ENCODE peak calls at places on chromosomes 3 and 15, in six cellular contexts. D, J, Y, Z, A and R are unnamed samples.

GRCh38 chr3:185112186-185112585 is 40.7 kb downstream of the C3orf70 start:
- DNase-seq in Y (no peak), A (no peak), D (no peak), Z (no peak), J (no peak), R (no peak)

GRCh38 chr3:98730338-98730737 is 32.8 kb upstream of the ST3GAL6 start:
- DNase-seq in Z (no peak), J (no peak), Y (no peak), D (no peak), A (no peak), R (no peak)

GRCh38 chr15:70722266-70723123 is 40.9 kb downstream of the UACA start:
- DNase-seq in D (peak; percentile 61), Y (no peak), J (no peak), A (no peak), Z (no peak), R (no peak)

GRCh38 chr15:77568960-77569646 is 63.6 kb downstream of the LINGO1 start:
- DNase-seq in D (no peak), J (no peak), A (no peak), Z (no peak), Y (no peak), R (no peak)

GRCh38 chr15:83449928-83450501 is 2.9 kb downstream of the SH3GL3 start:
- DNase-seq in J (no peak), A (no peak), Z (no peak), D (no peak), Y (no peak), R (no peak)

GRCh38 chr3:14329116-14329830 is 73.1 kb upstream of the SLC6A6 start:
- DNase-seq in J (no peak), A (no peak), D (no peak), Z (no peak), Y (peak; percentile 31), R (no peak)

GRCh38 chr3:192957441-192957951 is 39.8 kb upstream of the MB21D2 start:
- DNase-seq in J (no peak), Z (peak; percentile 78), Y (no peak), A (peak; percentile 46), D (no peak), R (peak; percentile 2)

GRCh38 chr3:106825962-106826605 is 551.2 kb upstream of the CCDC54 start:
- DNase-seq in Y (no peak), Z (no peak), D (no peak), J (no peak), A (no peak), R (no peak)

GRCh38 chr15:60672400-60672799 is 193.5 kb upstream of the ICE2 start:
- DNase-seq in Y (no peak), Z (no peak), A (no peak), D (no peak), J (no peak), R (no peak)

GRCh38 chr3:106114220-106114619 is 245.4 kb upstream of the CBLB start:
- DNase-seq in A (no peak), D (no peak), Y (no peak), J (no peak), Z (no peak), R (no peak)

DNA sequence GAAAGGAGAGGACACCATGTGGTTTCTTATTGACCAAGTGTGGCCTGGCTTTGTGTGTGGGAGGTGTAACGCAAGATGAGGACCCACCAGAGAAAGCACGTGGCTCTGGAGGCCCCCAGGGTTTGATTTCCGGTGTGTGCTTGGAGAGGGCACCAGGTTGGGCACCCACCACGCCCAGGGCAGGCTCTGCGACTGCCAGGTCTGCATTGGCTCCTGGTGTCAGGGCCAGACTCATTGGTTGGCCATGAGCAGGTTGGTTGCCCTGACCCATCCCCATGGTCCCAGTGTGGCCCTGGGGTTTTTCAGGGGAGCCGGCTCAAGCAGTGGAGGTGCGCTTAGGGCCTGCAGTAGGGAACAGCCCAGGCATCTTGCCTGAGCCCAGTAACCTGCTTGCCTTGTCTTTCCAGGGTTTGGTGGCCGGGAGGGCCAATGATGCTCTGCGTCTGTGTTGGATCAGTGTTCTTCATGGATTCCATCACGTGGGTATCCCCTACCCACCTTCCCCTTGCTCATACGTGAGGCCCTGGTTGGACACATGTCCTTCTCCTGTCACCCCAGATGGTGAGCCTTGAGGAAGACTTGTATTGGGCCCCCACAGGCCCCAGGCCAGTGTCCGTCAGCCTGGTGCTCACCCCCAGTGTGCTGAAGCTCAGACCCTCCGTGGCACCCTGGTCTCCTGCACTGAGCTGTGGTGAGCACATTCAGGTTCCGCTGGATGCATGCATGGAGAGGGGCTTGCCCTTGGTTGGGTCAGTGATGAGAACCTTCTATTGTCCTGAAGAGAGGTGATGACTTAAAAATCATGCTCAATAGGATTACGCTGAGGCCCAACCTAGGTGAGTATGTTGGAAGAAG is 193.9 kb downstream of the UBE3A start:
- DNase-seq in A (peak; percentile 9), Y (peak; percentile 56), J (no peak), D (no peak), Z (peak; percentile 46), R (no peak)
- H3K9me3 ChIP-seq in A (peaks cover 80% of the 10 kb centered on the region), Y (no peaks in the 10 kb centered on the region), J (peaks cover 94% of the 10 kb centered on the region), D (no peaks in the 10 kb centered on the region), Z (no peaks in the 10 kb centered on the region), R (peaks cover 3% of the 10 kb centered on the region)

DNA sequence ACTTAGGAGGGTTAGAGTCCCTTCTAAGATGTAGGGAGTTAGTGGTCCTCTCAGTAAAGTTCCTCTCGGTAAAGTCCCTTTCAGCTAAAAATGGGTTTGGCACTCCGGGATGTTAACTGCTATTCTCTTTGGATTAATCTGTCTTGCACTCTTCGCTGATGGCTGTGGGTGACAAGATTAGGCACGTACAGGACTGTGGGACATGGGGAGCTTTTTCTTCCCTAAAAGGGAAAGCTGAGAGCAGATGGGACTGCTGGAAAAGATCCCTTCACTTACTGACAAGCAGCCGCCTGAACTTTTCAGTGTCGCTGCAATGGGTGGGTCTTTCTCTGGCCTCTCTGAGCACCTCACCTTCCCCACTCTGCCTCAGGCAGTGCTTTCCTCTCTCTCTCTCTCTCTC is 16.4 kb upstream of the HHATL start:
- DNase-seq in J (no peak), A (no peak), Y (no peak), Z (no peak), D (no peak), R (no peak)
- H3K27ac ChIP-seq in J (no peak overlapping the region), A (no peak overlapping the region), Y (no peak overlapping the region), Z (no peak overlapping the region), D (no peak overlapping the region), R (no peak overlapping the region)

GRCh38 chr3:188915137-188915536 is 256.6 kb upstream of the TPRG1 start:
- DNase-seq in Y (no peak), J (no peak), A (no peak), D (no peak), Z (no peak), R (no peak)
- H3K4me3 ChIP-seq in Y (no peak overlapping the region), J (no peak overlapping the region), A (no peak overlapping the region), D (no peak overlapping the region), Z (no peak overlapping the region), R (no peak overlapping the region)

GRCh38 chr3:58567251-58567515 is 10.0 kb downstream of the FAM107A start:
- DNase-seq in Y (no peak), Z (no peak), J (no peak), D (no peak), A (no peak), R (no peak)
- H3K9me3 ChIP-seq in Y (no peaks in the 10 kb centered on the region), Z (no peaks in the 10 kb centered on the region), J (no peaks in the 10 kb centered on the region), D (no peaks in the 10 kb centered on the region), A (no peaks in the 10 kb centered on the region), R (no peaks in the 10 kb centered on the region)

GRCh38 chr3:46100812-46101211 is 73.5 kb upstream of the XCR1 start:
- DNase-seq in Z (peak; percentile 70), D (no peak), Y (no peak), A (peak; percentile 43), J (no peak), R (no peak)
- H3K27ac ChIP-seq in Z (no peak overlapping the region), D (no peak overlapping the region), Y (peak overlapping the region; percentile 88), A (no peak overlapping the region), J (no peak overlapping the region), R (no peak overlapping the region)

GRCh38 chr3:169363318-169363717 is 300.2 kb downstream of the MECOM start:
- DNase-seq in J (no peak), Z (no peak), A (no peak), D (no peak), Y (no peak), R (no peak)
- H3K4me3 ChIP-seq in J (no peak overlapping the region), Z (no peak overlapping the region), A (no peak overlapping the region), D (no peak overlapping the region), Y (no peak overlapping the region), R (no peak overlapping the region)

DNA sequence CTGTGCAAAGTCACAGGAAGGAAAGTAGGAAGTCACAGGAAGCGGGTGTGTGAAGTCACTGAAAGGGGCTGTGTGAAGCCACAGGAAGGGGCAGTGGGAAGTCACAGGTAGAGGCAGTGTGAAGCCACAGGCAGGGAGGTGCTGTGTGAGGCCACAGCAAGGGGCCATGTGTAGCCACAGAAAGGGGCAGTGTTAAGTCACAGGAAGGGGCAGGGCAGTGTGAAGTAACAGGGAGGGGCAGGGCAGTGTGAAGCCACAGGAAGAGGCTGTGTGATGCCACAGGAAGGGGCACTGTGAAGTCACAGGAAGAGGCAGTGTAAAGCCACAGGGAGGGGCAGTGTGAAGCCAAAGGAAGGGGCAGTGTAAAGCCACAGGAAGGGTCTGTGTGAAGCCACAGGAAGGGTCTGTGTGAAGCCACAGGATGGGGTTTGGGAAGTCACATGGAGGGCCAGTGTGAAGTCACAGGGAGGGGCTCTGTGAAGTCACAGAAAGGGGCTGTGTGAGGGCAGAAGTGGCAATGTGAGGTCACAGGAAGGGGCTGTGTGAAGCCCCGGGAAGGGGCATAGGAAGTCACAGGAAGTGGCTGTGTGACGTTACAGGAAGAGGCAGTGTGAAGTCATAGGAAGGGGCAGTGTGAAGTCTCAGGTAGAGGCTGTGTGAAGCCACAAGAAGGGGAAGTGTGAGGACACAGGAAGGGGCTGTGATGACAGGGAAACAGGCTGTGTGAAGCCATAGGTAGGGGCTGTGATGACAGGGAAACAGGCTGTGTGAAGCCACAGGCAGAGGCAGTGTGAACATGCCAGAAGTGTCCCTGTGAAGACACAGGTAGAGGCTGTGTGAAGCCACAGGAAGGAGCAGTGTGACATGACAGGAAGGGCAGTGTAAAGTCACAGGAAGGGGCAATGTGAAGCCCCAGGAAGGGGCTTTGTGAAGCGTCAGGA is 36.7 kb downstream of the GASK1A start:
- DNase-seq in Z (peak; percentile 57), Y (peak; percentile 22), J (no peak), A (no peak), D (no peak), R (no peak)
- H3K9me3 ChIP-seq in Z (no peaks in the 10 kb centered on the region), Y (no peaks in the 10 kb centered on the region), J (peaks cover 11% of the 10 kb centered on the region), A (no peaks in the 10 kb centered on the region), D (no peaks in the 10 kb centered on the region), R (no peaks in the 10 kb centered on the region)

GRCh38 chr3:134645515-134645914 is 5.3 kb downstream of the KY start:
- DNase-seq in Z (no peak), J (no peak), A (no peak), Y (no peak), D (no peak), R (no peak)
- H3K27ac ChIP-seq in Z (no peak overlapping the region), J (no peak overlapping the region), A (no peak overlapping the region), Y (no peak overlapping the region), D (no peak overlapping the region), R (no peak overlapping the region)